ENCODE peak calls at places on chromosome 11, in four cellular contexts. One of them, this sample, is unnamed.

GRCh38 chr11:1402776-1403620 is 13.3 kb downstream of the BRSK2 start:
- DNase-seq in activated gamma-delta T cell treated with anti-CD3 and anti-CD28 coated beads, Interleukin-2, amount 50 U/mL, for 16 hours: no peak
- DNase-seq in NCI-H345: no peak
- DNase-seq in esophagus squamous epithelium: no peak
- DNase-seq in this sample: no peak

GRCh38 chr11:20056109-20057054 is 103.9 kb downstream of the DBX1 start:
- DNase-seq in esophagus squamous epithelium: no peak
- DNase-seq in NCI-H345: no peak
- DNase-seq in activated gamma-delta T cell treated with anti-CD3 and anti-CD28 coated beads, Interleukin-2, amount 50 U/mL, for 16 hours: no peak
- DNase-seq in this sample: no peak

GRCh38 chr11:111379500-111380136 is 543 bp upstream of the POU2AF1 start:
- DNase-seq in NCI-H345: no peak
- DNase-seq in activated gamma-delta T cell treated with anti-CD3 and anti-CD28 coated beads, Interleukin-2, amount 50 U/mL, for 16 hours: no peak
- DNase-seq in esophagus squamous epithelium: no peak
- DNase-seq in this sample: no peak

GRCh38 chr11:35541621-35542375 is 16.4 kb upstream of the PAMR1 start:
- DNase-seq in activated gamma-delta T cell treated with anti-CD3 and anti-CD28 coated beads, Interleukin-2, amount 50 U/mL, for 16 hours: no peak
- DNase-seq in esophagus squamous epithelium: no peak
- DNase-seq in NCI-H345: no peak
- DNase-seq in this sample: no peak

GRCh38 chr11:47917643-47918369 is 62.6 kb upstream of the PTPRJ start:
- DNase-seq in activated gamma-delta T cell treated with anti-CD3 and anti-CD28 coated beads, Interleukin-2, amount 50 U/mL, for 16 hours: no peak
- DNase-seq in NCI-H345: peak
- DNase-seq in esophagus squamous epithelium: peak
- DNase-seq in this sample: peak

GRCh38 chr11:12123799-12124198 is 13.4 kb downstream of the MICAL2 start:
- DNase-seq in esophagus squamous epithelium: no peak
- DNase-seq in activated gamma-delta T cell treated with anti-CD3 and anti-CD28 coated beads, Interleukin-2, amount 50 U/mL, for 16 hours: no peak
- DNase-seq in NCI-H345: no peak
- DNase-seq in this sample: no peak

GRCh38 chr11:66589996-66590675 is 2.7 kb downstream of the CCDC87 start:
- DNase-seq in activated gamma-delta T cell treated with anti-CD3 and anti-CD28 coated beads, Interleukin-2, amount 50 U/mL, for 16 hours: no peak
- DNase-seq in esophagus squamous epithelium: no peak
- DNase-seq in NCI-H345: no peak
- DNase-seq in this sample: no peak

GRCh38 chr11:86719781-86720463 is 47.5 kb upstream of the ME3 start:
- DNase-seq in esophagus squamous epithelium: no peak
- DNase-seq in NCI-H345: no peak
- DNase-seq in activated gamma-delta T cell treated with anti-CD3 and anti-CD28 coated beads, Interleukin-2, amount 50 U/mL, for 16 hours: no peak
- DNase-seq in this sample: no peak

GRCh38 chr11:76897233-76897632 is 36.5 kb downstream of the ACER3 start:
- DNase-seq in esophagus squamous epithelium: no peak
- DNase-seq in NCI-H345: no peak
- DNase-seq in activated gamma-delta T cell treated with anti-CD3 and anti-CD28 coated beads, Interleukin-2, amount 50 U/mL, for 16 hours: no peak
- DNase-seq in this sample: no peak

GRCh38 chr11:72208281-72208680 is 8.3 kb upstream of the FOLR2 start:
- DNase-seq in NCI-H345: no peak
- DNase-seq in activated gamma-delta T cell treated with anti-CD3 and anti-CD28 coated beads, Interleukin-2, amount 50 U/mL, for 16 hours: no peak
- DNase-seq in esophagus squamous epithelium: no peak
- DNase-seq in this sample: no peak

GRCh38 chr11:87368151-87368550 is 330.4 kb downstream of the TMEM135 start:
- DNase-seq in esophagus squamous epithelium: no peak
- DNase-seq in activated gamma-delta T cell treated with anti-CD3 and anti-CD28 coated beads, Interleukin-2, amount 50 U/mL, for 16 hours: no peak
- DNase-seq in NCI-H345: peak
- DNase-seq in this sample: no peak

GRCh38 chr11:12329169-12329568 is 48.2 kb upstream of the PARVA start:
- DNase-seq in NCI-H345: no peak
- DNase-seq in esophagus squamous epithelium: no peak
- DNase-seq in activated gamma-delta T cell treated with anti-CD3 and anti-CD28 coated beads, Interleukin-2, amount 50 U/mL, for 16 hours: no peak
- DNase-seq in this sample: no peak

GRCh38 chr11:77475206-77475605 is 1.3 kb upstream of the PAK1 start:
- DNase-seq in esophagus squamous epithelium: no peak
- DNase-seq in activated gamma-delta T cell treated with anti-CD3 and anti-CD28 coated beads, Interleukin-2, amount 50 U/mL, for 16 hours: no peak
- DNase-seq in NCI-H345: no peak
- DNase-seq in this sample: no peak